ENCODE peak calls at places on chromosomes 7 and 10, in four cellular contexts. C is endodermal cell, X is GM23338, M is body of pancreas. H is an unnamed sample. For H3K36me3, the result is how much of the 10 kb centered on the place peaks cover.

GRCh38 chr10:34609287-34609940 is 205.7 kb downstream of the PARD3 start:
- DNase-seq in X (peak), M (no peak), C (no peak), H (no peak)

GRCh38 chr10:132564690-132565089 is 27.1 kb downstream of the INPP5A start:
- DNase-seq in X (no peak), M (no peak), C (no peak), H (no peak)

GRCh38 chr10:43436291-43437140 is at the start of gene ZNF487:
- DNase-seq in C (peak), X (peak), M (peak), H (peak)

GRCh38 chr10:7340179-7340874 is 70.5 kb downstream of the SFMBT2 start:
- DNase-seq in X (no peak), M (no peak), C (peak), H (no peak)

GRCh38 chr7:113629244-113629643 is 289.6 kb downstream of the PPP1R3A start:
- DNase-seq in C (no peak), M (no peak), X (no peak), H (no peak)

GRCh38 chr10:5094265-5095205 is at the start of gene AKR1C3:
- DNase-seq in M (peak), C (peak), X (peak), H (no peak)

GRCh38 chr7:30327813-30328212 is 43.4 kb downstream of the ZNRF2 start:
- DNase-seq in M (no peak), X (no peak), C (no peak), H (no peak)

GRCh38 chr7:73977626-73978618 is 50.1 kb upstream of the ELN start:
- DNase-seq in C (peak), M (peak), X (no peak), H (no peak)

GRCh38 chr7:138030679-138031351 is 28.9 kb upstream of the CREB3L2 start:
- DNase-seq in X (no peak), C (no peak), M (no peak), H (no peak)

GRCh38 chr7:17769918-17770317 is 170.4 kb downstream of the SNX13 start:
- DNase-seq in C (peak), M (peak), X (peak), H (peak)
- H3K36me3 ChIP-seq in C (under half), M (under half), X (under half), H (under half)

GRCh38 chr7:143384741-143385631 is 3.8 kb downstream of the ZYX start:
- DNase-seq in M (no peak), C (peak), X (no peak), H (no peak)
- H3K36me3 ChIP-seq in M (under half), C (half or more), X (under half), H (under half)

GRCh38 chr7:92039900-92040299 is 94.4 kb downstream of the CYP51A1 start:
- DNase-seq in C (no peak), X (no peak), M (no peak), H (no peak)
- H3K36me3 ChIP-seq in C (half or more), X (under half), M (under half), H (under half)

GRCh38 chr10:92656266-92656961 is 33.3 kb upstream of the HHEX start:
- DNase-seq in M (no peak), C (no peak), X (peak), H (no peak)
- H3K36me3 ChIP-seq in M (under half), C (under half), X (under half), H (under half)

GRCh38 chr7:99448855-99449254 is 10.1 kb downstream of the CPSF4 start:
- DNase-seq in X (no peak), M (no peak), C (no peak), H (no peak)
- H3K36me3 ChIP-seq in X (under half), M (under half), C (half or more), H (under half)

H was measured in stomach.